ENCODE peak calls at places on chromosomes 7 and 10, in five cellular contexts. S is PC-9, N is GM20000, M is endodermal cell, C is hypothalamus. H is an unnamed sample.

GRCh38 chr10:101019440-101019703 is 11.6 kb downstream of the PDZD7 start:
- DNase-seq in S (no peak), N (no peak), M (no peak), C (no peak), H (no peak)

GRCh38 chr10:97490592-97490991 is 7.6 kb downstream of the MMS19 start:
- DNase-seq in S (no peak), N (no peak), M (no peak), C (peak; percentile 7), H (no peak)

GRCh38 chr10:31112961-31113360 is 81.3 kb upstream of the ZNF438 start:
- DNase-seq in S (no peak), N (no peak), M (no peak), C (no peak), H (no peak)

GRCh38 chr10:101429423-101429822 is 75.5 kb downstream of the BTRC start:
- DNase-seq in S (no peak), N (no peak), M (no peak), C (no peak), H (no peak)

GRCh38 chr10:117457071-117457810 is 82.0 kb upstream of the PDZD8 start:
- DNase-seq in S (no peak), N (no peak), M (peak; percentile 66), C (no peak), H (no peak)

GRCh38 chr7:158495780-158496179 is 91.8 kb downstream of the PTPRN2 start:
- DNase-seq in S (peak; percentile 43), N (peak; percentile 56), M (peak; percentile 87), C (no peak), H (peak; percentile 8)

GRCh38 chr10:98433881-98434732 is 12.6 kb downstream of the HPS1 start:
- DNase-seq in S (peak; percentile 41), N (no peak), M (no peak), C (no peak), H (no peak)

GRCh38 chr7:519974-520458 is 370 bp upstream of the PDGFA start:
- DNase-seq in S (peak; percentile 73), N (peak; percentile 73), M (peak; percentile 90), C (no peak), H (no peak)

GRCh38 chr7:66167773-66168367 is 37.3 kb upstream of the TPST1 start:
- DNase-seq in S (peak; percentile 14), N (no peak), M (no peak), C (no peak), H (no peak)

GRCh38 chr10:5449227-5449626 is 36.9 kb downstream of the NET1 start:
- DNase-seq in S (no peak), N (no peak), M (no peak), C (no peak), H (no peak)

GRCh38 chr7:101058355-101058754 is 26.9 kb upstream of the TRIM56 start:
- DNase-seq in S (peak; percentile 58), N (peak; percentile 52), M (peak; percentile 93), C (no peak), H (peak; percentile 8)